ENCODE peak calls at places on chromosomes 7 and 10, in ten cellular contexts. W, B, A, D, O, M, Q, T, J and I are unnamed samples.

GRCh38 chr7:156618078-156618790 is 22.3 kb upstream of the RNF32 start:
- DNase-seq in D (no peak), O (no peak), Q (no peak), A (no peak), T (no peak), B (no peak), M (no peak), W (no peak), J (no peak), I (no peak)

GRCh38 chr7:159103382-159104187 is 41.1 kb downstream of the VIPR2 start:
- DNase-seq in T (no peak), B (no peak), Q (peak), O (no peak), M (no peak), D (peak), A (no peak), J (no peak), W (no peak), I (no peak)

GRCh38 chr10:113060221-113061053 is 110.4 kb downstream of the TCF7L2 start:
- DNase-seq in T (no peak), A (no peak), J (peak), O (no peak), M (no peak), Q (peak), B (no peak), W (peak), D (peak), I (no peak)

GRCh38 chr10:101687088-101687487 is 7.9 kb downstream of the FBXW4 start:
- DNase-seq in D (no peak), A (no peak), W (no peak), J (no peak), T (peak), O (no peak), B (no peak), Q (no peak), M (no peak), I (no peak)

GRCh38 chr10:97673736-97674525 is 13.1 kb downstream of the AVPI1 start:
- DNase-seq in M (no peak), J (peak), W (no peak), O (no peak), A (no peak), T (peak), B (no peak), D (no peak), Q (no peak), I (no peak)

GRCh38 chr10:44306147-44306710 is 78.7 kb downstream of the CXCL12 start:
- DNase-seq in O (no peak), A (no peak), T (peak), Q (no peak), D (no peak), W (no peak), B (no peak), M (no peak), J (peak), I (no peak)

GRCh38 chr7:48285365-48285764 is 114.1 kb downstream of the ABCA13 start:
- DNase-seq in D (no peak), M (no peak), O (no peak), J (no peak), T (no peak), Q (no peak), B (no peak), W (no peak), A (no peak), I (no peak)

GRCh38 chr10:116115233-116115632 is 157.8 kb downstream of the GFRA1 start:
- DNase-seq in M (no peak), J (no peak), B (no peak), T (no peak), Q (no peak), O (no peak), D (no peak), A (no peak), W (no peak), I (no peak)

GRCh38 chr7:5626456-5626855 is 155.0 kb downstream of the RNF216 start:
- DNase-seq in T (no peak), J (no peak), O (no peak), B (no peak), W (no peak), A (no peak), Q (no peak), D (no peak), M (no peak), I (no peak)

GRCh38 chr10:34808789-34809745 is 6.0 kb downstream of the PARD3 start:
- DNase-seq in T (peak), O (peak), Q (peak), W (peak), B (peak), D (peak), M (no peak), J (no peak), A (no peak), I (no peak)

GRCh38 chr7:2162959-2163358 is 69.8 kb downstream of the MAD1L1 start:
- DNase-seq in O (no peak), Q (no peak), W (no peak), B (no peak), D (no peak), T (no peak), J (no peak), M (no peak), A (no peak), I (no peak)

GRCh38 chr10:74189999-74190421 is 39.0 kb downstream of the ADK start:
- DNase-seq in M (peak), W (peak), Q (no peak), A (no peak), O (peak), J (peak), D (no peak), B (peak), T (peak), I (peak)

GRCh38 chr10:61464461-61465215 is 11.5 kb upstream of the TMEM26 start:
- DNase-seq in O (no peak), W (no peak), B (no peak), Q (no peak), T (peak), M (no peak), A (no peak), J (peak), D (no peak), I (no peak)

GRCh38 chr7:105656922-105657521 is 75.7 kb upstream of the EFCAB10 start:
- DNase-seq in Q (peak), O (peak), B (no peak), M (peak), A (peak), D (no peak), T (no peak), W (no peak), J (peak), I (peak)

GRCh38 chr7:42794673-42795072 is 117.2 kb downstream of the C7orf25 start:
- DNase-seq in A (no peak), B (no peak), W (no peak), O (no peak), Q (no peak), J (no peak), M (no peak), D (no peak), T (no peak), I (no peak)

GRCh38 chr7:68943786-68944185 is 654.5 kb upstream of the AUTS2 start:
- DNase-seq in A (no peak), J (no peak), T (no peak), B (no peak), W (no peak), D (no peak), Q (no peak), O (no peak), M (no peak), I (no peak)

GRCh38 chr7:117810642-117811512 is 62.4 kb downstream of the CTTNBP2 start:
- DNase-seq in W (no peak), M (no peak), A (no peak), J (no peak), D (no peak), T (peak), B (no peak), O (no peak), Q (no peak), I (no peak)

GRCh38 chr10:100883322-100883821 is 29.4 kb upstream of the SLF2 start:
- DNase-seq in M (no peak), W (no peak), O (no peak), B (no peak), J (no peak), D (no peak), A (no peak), Q (no peak), T (no peak), I (no peak)

GRCh38 chr7:134432296-134433152 is 26.4 kb downstream of the AKR1B1 start:
- DNase-seq in O (peak), M (peak), T (peak), Q (peak), B (peak), D (peak), J (peak), W (peak), A (peak), I (peak)

GRCh38 chr7:45384499-45384898 is 189.7 kb upstream of the ADCY1 start:
- DNase-seq in Q (no peak), B (no peak), D (no peak), O (no peak), T (peak), M (no peak), A (no peak), W (no peak), J (no peak), I (no peak)

DNA sequence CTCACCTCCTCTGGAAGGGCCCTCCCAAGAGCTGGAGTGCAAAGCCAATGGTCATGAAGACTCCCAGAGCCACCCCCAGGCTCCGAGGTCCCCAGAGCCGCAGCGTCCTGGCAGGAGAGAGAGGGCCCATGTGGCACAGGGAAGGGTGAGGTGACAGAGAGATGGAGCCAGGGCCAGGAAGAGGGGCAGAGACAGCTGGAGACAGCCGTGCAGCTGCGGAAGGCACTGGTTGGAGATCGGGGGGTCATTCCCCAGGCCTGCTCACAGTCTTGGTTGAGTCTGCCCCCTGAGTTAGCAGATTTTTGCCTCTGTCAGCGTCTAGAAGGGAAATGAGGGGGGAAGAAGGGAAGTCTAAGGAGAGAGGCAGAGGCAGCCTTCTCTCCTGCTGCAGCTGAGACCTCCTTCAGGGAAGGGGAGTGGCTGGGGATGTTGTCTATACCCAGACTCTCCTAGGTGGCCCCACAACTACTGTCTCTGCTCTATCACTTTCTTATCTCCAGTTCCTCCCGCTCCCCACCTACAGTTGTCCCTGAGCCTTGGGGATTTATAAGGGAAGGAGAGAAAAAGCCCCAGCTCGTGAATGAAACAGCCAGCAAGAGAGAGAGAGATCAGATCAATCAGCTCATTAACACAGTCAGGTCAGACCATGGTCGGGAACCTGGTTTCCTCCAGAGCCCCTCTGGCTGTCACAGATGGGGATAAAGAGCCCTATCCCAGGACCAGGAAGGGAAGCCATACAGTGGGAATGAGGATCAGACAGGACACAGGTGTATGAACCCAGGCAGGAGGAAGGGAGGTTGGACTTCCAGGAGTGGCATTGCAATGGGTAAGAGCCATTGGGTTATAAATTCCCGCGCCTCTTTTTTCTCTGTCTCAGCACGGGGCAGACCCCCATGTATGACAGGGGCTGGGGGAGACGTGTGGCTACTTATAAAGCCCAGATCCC is 1.2 kb downstream of the GAL3ST4 start:
- DNase-seq in W (no peak), M (no peak), D (no peak), J (no peak), B (no peak), A (no peak), Q (peak), O (no peak), T (no peak), I (no peak)
- H3K4me3 ChIP-seq in W (no peak), M (no peak), D (peak), J (peak), B (no peak), A (peak), Q (no peak), O (peak), T (peak), I (no peak)

GRCh38 chr7:104161244-104161643 is 46.6 kb downstream of the ORC5 start:
- DNase-seq in Q (no peak), T (no peak), B (no peak), W (no peak), A (no peak), J (no peak), D (no peak), O (peak), M (no peak), I (no peak)

GRCh38 chr7:104162081-104162480 is 45.7 kb downstream of the ORC5 start:
- DNase-seq in Q (no peak), B (no peak), A (no peak), T (no peak), O (no peak), J (no peak), D (no peak), W (no peak), M (no peak), I (no peak)

GRCh38 chr7:104156842-104157277 is 51.0 kb downstream of the ORC5 start:
- DNase-seq in B (no peak), Q (no peak), A (no peak), D (no peak), O (no peak), J (peak), M (peak), W (peak), T (peak), I (peak)

DNA sequence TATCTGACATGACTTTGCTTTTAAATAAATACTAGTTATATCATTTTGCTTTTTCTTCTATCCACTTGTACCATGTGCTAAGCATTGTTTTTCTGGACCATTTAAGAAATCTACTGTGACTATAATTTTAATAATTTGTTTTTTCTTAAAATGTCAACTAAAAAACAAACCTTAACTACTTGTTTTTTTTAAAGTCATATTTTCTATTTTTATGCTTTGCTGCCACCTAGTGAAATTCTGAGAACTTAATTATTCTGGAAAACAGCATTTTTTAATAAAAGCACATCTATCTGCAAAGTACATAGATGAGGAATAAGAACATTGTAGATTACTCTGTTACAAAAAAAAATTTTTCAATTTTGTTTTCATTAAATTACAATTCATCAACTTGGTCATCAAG is 47.4 kb downstream of the ORC5 start:
- DNase-seq in T (no peak), J (peak), D (no peak), M (no peak), W (peak), O (no peak), Q (no peak), B (no peak), A (no peak), I (no peak)
- TF ChIP-seq CTCF in T (peak), J (peak), D (peak), M (peak), W (peak), O (peak), Q (no peak), B (no peak), A (no peak), I (no peak)

DNA sequence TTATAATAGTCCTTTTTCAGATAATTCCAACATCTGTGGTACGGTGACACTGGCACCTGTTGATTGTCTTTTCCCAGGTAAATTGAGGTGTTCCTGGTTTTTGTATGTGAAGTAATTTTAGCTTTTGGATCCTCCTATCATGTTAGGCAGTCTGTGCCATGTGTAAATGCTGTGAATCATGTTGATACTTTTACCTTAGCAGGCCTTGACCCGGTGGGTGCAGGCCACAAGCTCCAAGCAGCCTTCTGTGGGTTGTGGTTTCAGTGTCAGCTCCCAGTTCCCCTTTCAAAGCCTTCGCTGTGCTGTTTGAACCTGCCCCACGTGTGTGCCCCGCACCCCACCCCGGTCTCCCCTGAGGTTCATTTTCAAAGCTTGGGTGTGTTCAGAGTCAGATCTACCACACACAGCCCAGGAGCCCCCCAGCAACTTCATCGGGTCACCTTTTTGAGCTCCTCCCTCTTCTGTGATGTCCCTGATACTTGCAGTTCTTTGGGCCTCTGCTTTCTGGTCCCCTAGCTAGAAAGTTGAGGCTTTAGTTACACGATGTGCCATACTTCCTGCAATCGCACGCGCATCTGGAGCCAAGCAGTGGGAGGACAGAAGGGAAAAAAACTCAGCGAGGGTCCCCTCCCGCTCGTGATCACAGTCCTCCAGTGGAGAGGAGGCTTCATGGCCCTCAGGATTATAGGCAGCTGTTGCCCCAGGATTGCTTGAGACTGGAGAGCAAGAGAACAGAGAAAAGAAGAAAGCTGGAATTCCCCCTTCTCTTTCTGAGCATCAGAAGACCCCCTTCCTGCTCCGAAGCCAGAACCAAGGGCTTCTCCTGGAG is 8.7 kb upstream of the BHLHA15 start:
- DNase-seq in M (no peak), J (no peak), D (no peak), O (peak), Q (no peak), W (no peak), A (peak), B (no peak), T (no peak), I (peak)
- H3K4me3 ChIP-seq in M (no peak), J (no peak), D (no peak), O (no peak), Q (no peak), W (no peak), A (peak), B (no peak), T (no peak), I (peak)

DNA sequence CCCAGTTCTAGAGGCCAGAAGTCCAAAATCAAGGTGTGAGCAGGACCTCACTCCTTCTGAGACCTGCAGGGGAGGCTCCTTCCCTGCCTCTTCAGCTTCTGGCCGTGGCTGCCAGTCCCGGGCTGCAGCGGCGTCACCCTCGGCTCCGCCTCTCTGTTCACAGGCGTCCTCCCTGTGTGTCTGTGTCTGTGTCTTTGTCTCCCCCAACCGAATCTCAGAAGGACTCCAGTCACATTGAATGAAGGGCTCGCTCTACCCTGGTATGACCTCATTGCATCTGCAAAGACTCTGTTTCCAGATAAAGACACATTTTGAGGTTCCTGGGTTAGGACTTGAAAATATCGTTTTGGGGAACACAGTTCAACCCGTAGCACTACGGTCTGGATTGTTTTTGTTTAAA is 33.1 kb upstream of the GALNT11 start:
- DNase-seq in T (no peak), B (peak), O (peak), J (peak), D (peak), M (peak), Q (peak), W (peak), A (peak), I (peak)
- TF ChIP-seq CTCF in T (no peak), B (no peak), O (peak), J (no peak), D (peak), M (peak), Q (no peak), W (peak), A (peak), I (peak)

GRCh38 chr10:46019541-46020343 is 10.7 kb downstream of the NCOA4 start:
- DNase-seq in A (no peak), O (no peak), Q (no peak), M (no peak), D (no peak), W (no peak), J (peak), T (no peak), B (no peak), I (no peak)
- H3K4me3 ChIP-seq in A (no peak), O (no peak), Q (no peak), M (no peak), D (peak), W (no peak), J (no peak), T (no peak), B (no peak), I (no peak)